ENCODE peak calls at places on chromosomes 3 and 15, in four cellular contexts. K is fibroblast of lung, W is A549, M is Peyer's patch. I is an unnamed sample. For H3K9me3, the result is how much of the 10 kb centered on the place peaks cover.

GRCh38 chr3:94293793-94294195 is 230.9 kb downstream of the NSUN3 start:
- DNase-seq in M (no peak), K (no peak), W (no peak), I (no peak)

GRCh38 chr3:98814799-98815450 is 51.8 kb downstream of the ST3GAL6 start:
- DNase-seq in K (peak), W (peak), M (no peak), I (no peak)

GRCh38 chr3:190252080-190252479 is 70.2 kb downstream of the CLDN1 start:
- DNase-seq in M (no peak), W (no peak), K (peak), I (no peak)

GRCh38 chr3:184562146-184562861 is 719 bp downstream of the EPHB3 start:
- DNase-seq in M (no peak), W (no peak), K (no peak), I (no peak)

GRCh38 chr3:103644450-103644849 is 1209.6 kb downstream of the ZPLD1 start:
- DNase-seq in K (no peak), W (no peak), M (no peak), I (no peak)

GRCh38 chr3:175337631-175338030 is 478.5 kb downstream of the NAALADL2 start:
- DNase-seq in M (no peak), W (no peak), K (no peak), I (no peak)

GRCh38 chr3:58173670-58174472 is 36.9 kb downstream of the DNASE1L3 start:
- DNase-seq in M (peak), W (peak), K (no peak), I (peak)

GRCh38 chr3:40631341-40631995 is 106.7 kb downstream of the ZNF621 start:
- DNase-seq in W (no peak), M (no peak), K (no peak), I (no peak)

GRCh38 chr3:184039414-184039813 is 7.9 kb downstream of the HTR3D start:
- DNase-seq in K (peak), M (no peak), W (no peak), I (no peak)

GRCh38 chr3:142734834-142735233 is 11.0 kb downstream of the TRPC1 start:
- DNase-seq in K (no peak), M (no peak), W (no peak), I (no peak)

GRCh38 chr3:48057521-48057920 is 41.3 kb upstream of the MAP4 start:
- DNase-seq in K (no peak), M (no peak), W (no peak), I (no peak)

GRCh38 chr15:79593119-79593869 is 161.2 kb downstream of the MINAR1 start:
- DNase-seq in K (peak), M (no peak), W (peak), I (no peak)

GRCh38 chr3:11010406-11011165 is 18.0 kb downstream of the SLC6A1 start:
- DNase-seq in K (no peak), M (no peak), W (no peak), I (no peak)

GRCh38 chr3:66618066-66618465 is 117.2 kb upstream of the LRIG1 start:
- DNase-seq in W (no peak), K (no peak), M (no peak), I (no peak)

GRCh38 chr3:186998937-186999368 is 68.6 kb downstream of the ST6GAL1 start:
- DNase-seq in W (no peak), M (no peak), K (no peak), I (no peak)

GRCh38 chr3:182603501-182603900 is 189.8 kb upstream of the ATP11B start:
- DNase-seq in K (no peak), M (no peak), W (no peak), I (no peak)

GRCh38 chr3:20350449-20350848 is 164.4 kb upstream of the SGO1 start:
- DNase-seq in W (no peak), K (no peak), M (no peak), I (no peak)

GRCh38 chr3:178343433-178344038 is 192.7 kb upstream of the KCNMB2 start:
- DNase-seq in K (no peak), M (peak), W (no peak), I (no peak)

GRCh38 chr3:27633224-27633545 is 88.9 kb downstream of the EOMES start:
- DNase-seq in W (no peak), M (peak), K (peak), I (no peak)

GRCh38 chr3:37855363-37855970 is 6.2 kb upstream of the CTDSPL start:
- DNase-seq in W (peak), K (peak), M (peak), I (peak)

GRCh38 chr3:27805282-27805681 is 83.2 kb upstream of the EOMES start:
- DNase-seq in M (no peak), W (no peak), K (no peak), I (no peak)

GRCh38 chr3:125461896-125462295 is 58.1 kb downstream of the SNX4 start:
- DNase-seq in W (no peak), K (no peak), M (no peak), I (no peak)

GRCh38 chr3:126714296-126714900 is 10.4 kb downstream of the CHCHD6 start:
- DNase-seq in M (no peak), W (no peak), K (no peak), I (no peak)

GRCh38 chr3:115239717-115240116 is 92.6 kb upstream of the ZBTB20 start:
- DNase-seq in M (peak), K (peak), W (peak), I (no peak)

GRCh38 chr15:39629376-39629775 is 48.5 kb downstream of the THBS1 start:
- DNase-seq in W (no peak), K (no peak), M (peak), I (peak)

GRCh38 chr3:195809796-195810454 is 1.8 kb downstream of the MUC4 start:
- DNase-seq in M (no peak), W (no peak), K (no peak), I (no peak)

GRCh38 chr15:70142322-70143191 is 44.8 kb upstream of the TLE3 start:
- DNase-seq in W (peak), K (peak), M (no peak), I (no peak)

GRCh38 chr15:35293353-35294130 is 208.4 kb upstream of the NANOGP8 start:
- DNase-seq in W (peak), K (peak), M (peak), I (no peak)

GRCh38 chr3:105984837-105985236 is 116.0 kb upstream of the CBLB start:
- DNase-seq in K (no peak), M (no peak), W (no peak), I (no peak)

DNA sequence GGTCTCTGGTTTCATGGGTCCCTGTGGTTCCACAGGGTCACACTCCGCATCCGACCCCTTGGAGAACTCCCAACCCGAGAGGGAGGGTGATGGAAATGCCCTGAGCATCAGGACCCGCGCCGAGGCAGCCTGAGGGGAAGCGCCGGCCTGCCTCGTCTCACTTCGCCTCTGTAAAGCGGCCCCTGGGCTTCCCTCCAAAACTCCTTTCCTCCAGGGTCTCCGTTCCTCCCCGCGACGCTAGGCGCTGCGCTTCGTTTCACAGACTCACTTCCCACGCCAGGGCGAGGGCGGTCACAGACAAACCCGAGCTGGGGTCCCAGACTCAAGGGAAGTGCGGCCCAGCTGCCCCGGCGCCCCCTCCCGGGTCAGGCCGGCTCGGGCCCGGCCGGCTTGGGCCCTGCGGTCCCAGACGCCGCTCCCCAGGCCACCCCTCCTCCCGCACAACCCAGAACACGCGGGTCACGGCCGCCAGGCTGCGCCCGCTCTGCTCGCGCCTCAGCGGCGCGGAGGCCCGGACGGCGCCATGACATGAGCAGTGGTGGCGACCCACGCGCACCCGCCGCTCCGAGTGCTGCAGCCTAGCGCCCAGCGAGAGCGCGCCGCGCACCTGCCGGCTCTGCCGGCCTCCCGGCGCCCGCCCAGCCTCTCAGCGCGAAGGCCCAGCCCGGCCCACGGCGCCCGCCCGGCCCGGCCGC is 619 bp downstream of the NUP210 start:
- DNase-seq in K (no peak), W (peak), M (peak), I (peak)
- H3K27ac ChIP-seq in K (no peak), W (peak), M (peak), I (peak)

GRCh38 chr15:25426896-25427610 is 11.8 kb downstream of the UBE3A start:
- DNase-seq in K (no peak), M (no peak), W (no peak), I (no peak)
- H3K9me3 ChIP-seq in K (under half), M (under half), W (under half), I (under half)

GRCh38 chr15:68775671-68776476 is 44.8 kb downstream of the ANP32A start:
- DNase-seq in K (peak), W (no peak), M (peak), I (no peak)
- H3K27ac ChIP-seq in K (no peak), W (no peak), M (peak), I (no peak)

DNA sequence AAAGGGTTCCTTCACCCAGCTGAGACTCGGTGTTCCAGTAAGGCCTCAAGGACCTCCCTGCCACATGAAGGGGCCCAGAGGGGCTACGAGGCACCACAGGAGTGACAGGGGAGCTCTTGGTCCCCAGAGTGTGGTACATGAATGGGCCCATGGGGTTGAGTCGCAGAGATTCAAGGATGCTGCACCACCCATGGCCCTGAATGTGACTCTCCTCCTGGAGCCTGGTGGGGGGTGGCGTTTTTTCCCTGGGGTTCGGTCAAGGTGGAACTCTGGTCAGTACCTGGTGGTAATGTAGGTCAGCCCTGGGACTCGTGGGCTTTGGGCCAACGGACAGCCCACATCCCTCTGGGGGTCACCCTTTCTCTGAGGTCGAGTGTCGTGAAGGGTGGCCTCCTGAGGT is 204.0 kb downstream of the UBE3A start:
- DNase-seq in M (no peak), W (no peak), K (no peak), I (no peak)
- H3K9me3 ChIP-seq in M (under half), W (under half), K (under half), I (under half)

DNA sequence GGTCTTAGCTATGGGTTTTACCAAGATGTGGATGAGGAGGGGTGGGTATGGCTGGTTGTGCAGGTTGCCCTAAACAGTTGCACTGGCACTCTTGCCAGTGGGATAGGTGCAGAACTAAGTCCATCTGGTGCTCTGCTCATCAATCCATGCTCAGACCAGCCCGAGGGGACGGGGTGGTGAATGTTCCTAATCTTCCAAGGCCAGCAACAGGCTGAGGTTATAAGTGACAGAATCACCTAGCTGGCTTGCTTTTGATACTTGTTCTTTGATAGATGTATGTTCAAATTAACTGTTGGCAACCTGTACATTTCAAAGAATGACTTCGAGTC is 53.5 kb upstream of the CCR2 start:
- DNase-seq in W (no peak), M (no peak), K (no peak), I (no peak)
- H3K27ac ChIP-seq in W (no peak), M (no peak), K (no peak), I (no peak)

GRCh38 chr3:137767146-137768020 is 3.3 kb downstream of the SOX14 start:
- DNase-seq in W (no peak), M (no peak), K (no peak), I (no peak)

GRCh38 chr3:137766069-137766960 is 2.2 kb downstream of the SOX14 start:
- DNase-seq in M (no peak), W (no peak), K (no peak), I (no peak)

GRCh38 chr3:137769321-137770065 is 5.4 kb downstream of the SOX14 start:
- DNase-seq in K (no peak), M (no peak), W (no peak), I (no peak)

GRCh38 chr3:137768361-137769320 is 4.5 kb downstream of the SOX14 start:
- DNase-seq in K (no peak), W (no peak), M (no peak), I (no peak)

DNA sequence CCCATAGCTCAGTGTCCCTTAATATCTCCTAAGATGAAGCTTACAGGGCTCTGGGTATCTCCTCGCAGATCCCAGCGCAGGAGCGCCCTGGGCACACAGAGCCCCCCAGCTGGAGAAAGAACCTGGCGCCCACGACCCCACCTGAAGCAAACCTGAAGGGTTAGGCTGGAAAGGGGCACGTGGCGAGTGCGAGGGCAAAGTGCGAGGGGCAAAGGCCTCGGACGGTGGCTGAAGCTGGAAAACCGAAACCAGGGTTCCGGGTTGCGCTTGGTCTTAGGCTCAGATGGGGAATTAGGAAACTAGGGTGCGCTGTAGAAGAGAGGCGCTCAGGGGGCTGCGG is 3.9 kb downstream of the SOX14 start:
- DNase-seq in M (no peak), W (no peak), K (no peak), I (no peak)
- H3K9me3 ChIP-seq in M (under half), W (under half), K (under half), I (under half)

DNA sequence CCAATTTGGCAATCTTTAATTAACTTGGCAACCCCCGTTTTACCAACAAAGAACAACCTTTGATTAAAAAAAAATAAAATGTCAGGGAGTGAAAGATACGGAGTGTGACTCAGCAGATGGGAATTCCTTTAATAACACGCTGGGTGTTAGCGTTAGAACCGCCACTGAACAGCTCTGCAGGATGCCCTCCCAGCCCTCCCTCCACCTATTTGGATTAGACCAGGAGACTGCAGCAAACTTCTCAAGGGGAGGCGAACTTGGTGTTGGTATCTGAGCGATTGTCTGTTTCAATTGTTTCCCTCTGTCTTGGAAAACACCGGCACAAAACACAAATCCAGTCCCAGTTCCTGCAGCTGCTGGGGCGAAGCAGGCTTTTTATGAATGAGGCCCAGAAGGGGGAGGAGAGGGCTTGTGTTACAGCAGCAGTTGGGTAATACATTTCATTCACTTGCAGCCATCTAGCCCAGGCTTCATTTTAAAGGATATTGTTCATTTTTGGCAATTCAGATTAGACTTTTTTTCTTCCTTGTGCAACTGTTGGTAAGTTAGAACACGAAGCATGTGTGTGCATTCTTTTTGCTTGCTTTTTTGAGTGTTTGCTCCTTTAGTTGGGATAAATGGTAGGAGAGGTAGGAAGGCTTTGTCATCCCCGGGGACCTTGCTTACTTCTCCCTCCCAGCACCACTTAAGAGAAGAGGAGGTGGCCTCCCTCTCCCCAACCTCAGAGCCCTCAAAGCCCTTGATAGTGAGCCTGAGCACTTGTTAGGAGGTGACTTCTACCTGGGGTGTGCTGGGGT is 152.3 kb downstream of the IGF1R start:
- DNase-seq in W (peak), K (peak), M (peak), I (no peak)
- H3K27ac ChIP-seq in W (peak), K (no peak), M (peak), I (no peak)

GRCh38 chr15:78069630-78070029 is 7.9 kb downstream of the TBC1D2B start:
- DNase-seq in K (no peak), M (no peak), W (no peak), I (no peak)
- H3K9me3 ChIP-seq in K (under half), M (under half), W (under half), I (under half)

GRCh38 chr15:101170568-101171350 is 81.1 kb downstream of the CHSY1 start:
- DNase-seq in K (peak), M (peak), W (no peak), I (no peak)

GRCh38 chr15:101167791-101168462 is 83.9 kb downstream of the CHSY1 start:
- DNase-seq in M (peak), W (peak), K (peak), I (peak)

GRCh38 chr15:101168898-101169297 is 83.0 kb downstream of the CHSY1 start:
- DNase-seq in W (no peak), M (peak), K (no peak), I (no peak)

GRCh38 chr15:101168463-101168824 is 83.4 kb downstream of the CHSY1 start:
- DNase-seq in W (no peak), K (no peak), M (no peak), I (no peak)

DNA sequence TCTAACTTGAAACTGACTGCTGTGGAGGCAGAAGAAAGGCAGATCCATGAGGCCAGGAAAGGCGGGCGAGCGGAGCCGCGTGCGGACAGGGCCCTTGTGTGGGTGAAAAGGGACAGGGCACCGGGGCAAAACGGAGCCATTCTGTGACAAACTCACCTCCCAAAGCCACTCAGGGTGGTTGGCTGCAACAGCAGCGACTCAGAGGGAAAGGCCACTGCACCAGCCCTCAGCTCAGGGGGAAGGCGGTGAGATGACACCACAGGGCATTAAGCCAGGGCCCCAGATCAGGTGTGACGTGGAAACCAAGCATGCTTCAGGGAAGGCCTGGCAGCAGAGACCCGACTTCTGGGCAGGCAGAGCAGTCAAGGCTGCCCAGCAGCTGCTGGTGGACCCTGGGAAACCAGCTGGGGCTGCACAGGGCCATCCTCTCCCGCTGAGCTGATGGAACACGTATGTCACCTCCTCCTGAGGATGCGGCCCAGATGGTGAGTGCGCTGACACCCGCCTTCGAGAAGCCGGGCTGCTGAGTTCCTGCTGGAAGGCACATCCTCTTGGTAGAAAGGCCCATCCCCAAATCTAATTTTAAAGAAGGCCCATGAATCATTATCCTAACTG is 82.3 kb downstream of the CHSY1 start:
- DNase-seq in W (no peak), M (peak), K (no peak), I (no peak)
- H3K27ac ChIP-seq in W (no peak), M (peak), K (peak), I (no peak)